ENCODE peak calls at places on chromosomes 11 and 22, in nine cellular contexts. One of them, this sample, is unnamed.

GRCh38 chr22:24455039-24455438 is 27.6 kb downstream of the ADORA2A start:
- ATAC-seq in upper lobe of left lung: no peak
- ATAC-seq in body of pancreas: no peak
- ATAC-seq in HCT116: no peak
- ATAC-seq in IMR-90: no peak
- ATAC-seq in gastrocnemius medialis: no peak
- ATAC-seq in heart left ventricle: no peak
- ATAC-seq in K562: no peak
- ATAC-seq in A549: no peak
- ATAC-seq in this sample: no peak

GRCh38 chr11:65559951-65560537 is 1.9 kb upstream of the LTBP3 start:
- ATAC-seq in body of pancreas: no peak
- ATAC-seq in HCT116: peak; percentile 51
- ATAC-seq in upper lobe of left lung: no peak
- ATAC-seq in K562: no peak
- ATAC-seq in gastrocnemius medialis: peak; percentile 18
- ATAC-seq in IMR-90: no peak
- ATAC-seq in heart left ventricle: peak; percentile 28
- ATAC-seq in A549: peak; percentile 62
- ATAC-seq in this sample: no peak

GRCh38 chr11:12469451-12469850 is 92.1 kb downstream of the PARVA start:
- ATAC-seq in K562: no peak
- ATAC-seq in body of pancreas: no peak
- ATAC-seq in gastrocnemius medialis: no peak
- ATAC-seq in A549: no peak
- ATAC-seq in HCT116: no peak
- ATAC-seq in heart left ventricle: peak; percentile 33
- ATAC-seq in IMR-90: peak; percentile 73
- ATAC-seq in upper lobe of left lung: no peak
- ATAC-seq in this sample: peak; percentile 67

GRCh38 chr11:39011822-39012221 is 2413.8 kb upstream of the RAG2 start:
- ATAC-seq in K562: no peak
- ATAC-seq in A549: no peak
- ATAC-seq in heart left ventricle: no peak
- ATAC-seq in body of pancreas: no peak
- ATAC-seq in IMR-90: no peak
- ATAC-seq in gastrocnemius medialis: no peak
- ATAC-seq in upper lobe of left lung: no peak
- ATAC-seq in HCT116: no peak
- ATAC-seq in this sample: no peak

GRCh38 chr11:119876841-119877240 is 147.8 kb upstream of the NECTIN1 start:
- ATAC-seq in IMR-90: no peak
- ATAC-seq in A549: no peak
- ATAC-seq in body of pancreas: no peak
- ATAC-seq in gastrocnemius medialis: no peak
- ATAC-seq in HCT116: no peak
- ATAC-seq in heart left ventricle: no peak
- ATAC-seq in upper lobe of left lung: no peak
- ATAC-seq in K562: no peak
- ATAC-seq in this sample: no peak

GRCh38 chr22:18065256-18065655 is 12.5 kb upstream of the PEX26 start:
- ATAC-seq in A549: peak; percentile 52
- ATAC-seq in upper lobe of left lung: no peak
- ATAC-seq in body of pancreas: no peak
- ATAC-seq in gastrocnemius medialis: no peak
- ATAC-seq in K562: no peak
- ATAC-seq in IMR-90: no peak
- ATAC-seq in HCT116: peak; percentile 40
- ATAC-seq in heart left ventricle: no peak
- ATAC-seq in this sample: no peak

GRCh38 chr11:117442869-117443239 is 115.2 kb downstream of the CEP164 start:
- ATAC-seq in HCT116: no peak
- ATAC-seq in A549: no peak
- ATAC-seq in gastrocnemius medialis: no peak
- ATAC-seq in heart left ventricle: no peak
- ATAC-seq in K562: peak; percentile 32
- ATAC-seq in body of pancreas: no peak
- ATAC-seq in IMR-90: no peak
- ATAC-seq in upper lobe of left lung: no peak
- ATAC-seq in this sample: no peak

GRCh38 chr11:120546312-120547205 is 35.0 kb downstream of the GRIK4 start:
- ATAC-seq in IMR-90: peak; percentile 86
- ATAC-seq in upper lobe of left lung: peak; percentile 77
- ATAC-seq in body of pancreas: peak; percentile 19
- ATAC-seq in gastrocnemius medialis: peak; percentile 26
- ATAC-seq in HCT116: peak; percentile 78
- ATAC-seq in A549: peak; percentile 69
- ATAC-seq in heart left ventricle: peak; percentile 49
- ATAC-seq in K562: peak; percentile 74
- ATAC-seq in this sample: peak; percentile 74

GRCh38 chr22:20630873-20631617 is 123.6 kb downstream of the MED15 start:
- ATAC-seq in A549: no peak
- ATAC-seq in IMR-90: no peak
- ATAC-seq in heart left ventricle: no peak
- ATAC-seq in HCT116: no peak
- ATAC-seq in upper lobe of left lung: peak; percentile 6
- ATAC-seq in body of pancreas: no peak
- ATAC-seq in gastrocnemius medialis: no peak
- ATAC-seq in K562: no peak
- ATAC-seq in this sample: no peak

GRCh38 chr11:22430286-22430685 is 92.1 kb downstream of the SLC17A6 start:
- ATAC-seq in A549: no peak
- ATAC-seq in heart left ventricle: no peak
- ATAC-seq in K562: no peak
- ATAC-seq in upper lobe of left lung: no peak
- ATAC-seq in HCT116: no peak
- ATAC-seq in IMR-90: no peak
- ATAC-seq in gastrocnemius medialis: no peak
- ATAC-seq in body of pancreas: no peak
- ATAC-seq in this sample: no peak

GRCh38 chr11:124605719-124606118 is 5.5 kb upstream of the PANX3 start:
- ATAC-seq in HCT116: no peak
- ATAC-seq in upper lobe of left lung: peak; percentile 60
- ATAC-seq in heart left ventricle: no peak
- ATAC-seq in K562: no peak
- ATAC-seq in IMR-90: no peak
- ATAC-seq in A549: no peak
- ATAC-seq in body of pancreas: no peak
- ATAC-seq in gastrocnemius medialis: no peak
- ATAC-seq in this sample: no peak

GRCh38 chr11:12288934-12289666 is 88.3 kb upstream of the PARVA start:
- ATAC-seq in IMR-90: no peak
- ATAC-seq in HCT116: no peak
- ATAC-seq in K562: peak; percentile 8
- ATAC-seq in body of pancreas: no peak
- ATAC-seq in heart left ventricle: no peak
- ATAC-seq in upper lobe of left lung: no peak
- ATAC-seq in gastrocnemius medialis: no peak
- ATAC-seq in A549: no peak
- ATAC-seq in this sample: no peak

GRCh38 chr22:44127353-44127752 is 53.4 kb upstream of the PARVG start:
- ATAC-seq in heart left ventricle: peak; percentile 73
- ATAC-seq in K562: no peak
- ATAC-seq in body of pancreas: no peak
- ATAC-seq in IMR-90: no peak
- ATAC-seq in HCT116: no peak
- ATAC-seq in gastrocnemius medialis: peak; percentile 39
- ATAC-seq in upper lobe of left lung: peak; percentile 63
- ATAC-seq in A549: no peak
- ATAC-seq in this sample: no peak

GRCh38 chr11:99422581-99423434 is 402.1 kb downstream of the CNTN5 start:
- ATAC-seq in gastrocnemius medialis: no peak
- ATAC-seq in HCT116: no peak
- ATAC-seq in IMR-90: no peak
- ATAC-seq in upper lobe of left lung: no peak
- ATAC-seq in heart left ventricle: no peak
- ATAC-seq in K562: no peak
- ATAC-seq in A549: no peak
- ATAC-seq in body of pancreas: no peak
- ATAC-seq in this sample: no peak

GRCh38 chr11:66559141-66559861 is 9.1 kb downstream of the CTSF start:
- ATAC-seq in heart left ventricle: peak; percentile 48
- ATAC-seq in K562: peak; percentile 88
- ATAC-seq in IMR-90: peak; percentile 32
- ATAC-seq in upper lobe of left lung: peak; percentile 60
- ATAC-seq in gastrocnemius medialis: no peak
- ATAC-seq in body of pancreas: peak; percentile 21
- ATAC-seq in A549: peak; percentile 7
- ATAC-seq in HCT116: no peak
- ATAC-seq in this sample: peak; percentile 63

GRCh38 chr11:48169259-48169658 is 47.4 kb upstream of the OR4B1 start:
- ATAC-seq in IMR-90: no peak
- ATAC-seq in K562: peak; percentile 25
- ATAC-seq in body of pancreas: no peak
- ATAC-seq in A549: no peak
- ATAC-seq in gastrocnemius medialis: no peak
- ATAC-seq in upper lobe of left lung: no peak
- ATAC-seq in HCT116: no peak
- ATAC-seq in heart left ventricle: peak; percentile 18
- ATAC-seq in this sample: no peak

GRCh38 chr11:5004429-5005274 is 10.0 kb downstream of the OR51L1 start:
- ATAC-seq in heart left ventricle: peak; percentile 58
- ATAC-seq in body of pancreas: peak; percentile 65
- ATAC-seq in upper lobe of left lung: no peak
- ATAC-seq in K562: peak; percentile 78
- ATAC-seq in IMR-90: peak; percentile 73
- ATAC-seq in HCT116: peak; percentile 71
- ATAC-seq in gastrocnemius medialis: no peak
- ATAC-seq in A549: peak; percentile 67
- ATAC-seq in this sample: no peak

GRCh38 chr22:46578251-46578823 is 40.9 kb upstream of the CELSR1 start:
- ATAC-seq in HCT116: no peak
- ATAC-seq in IMR-90: no peak
- ATAC-seq in upper lobe of left lung: no peak
- ATAC-seq in heart left ventricle: peak; percentile 19
- ATAC-seq in A549: peak; percentile 18
- ATAC-seq in gastrocnemius medialis: no peak
- ATAC-seq in body of pancreas: no peak
- ATAC-seq in K562: peak; percentile 56
- ATAC-seq in this sample: no peak

GRCh38 chr11:7534030-7534378 is 20.2 kb downstream of the PPFIBP2 start:
- ATAC-seq in gastrocnemius medialis: no peak
- ATAC-seq in body of pancreas: no peak
- ATAC-seq in upper lobe of left lung: no peak
- ATAC-seq in HCT116: no peak
- ATAC-seq in A549: no peak
- ATAC-seq in IMR-90: no peak
- ATAC-seq in heart left ventricle: no peak
- ATAC-seq in K562: no peak
- ATAC-seq in this sample: no peak

GRCh38 chr11:35111171-35112055 is 27.6 kb upstream of the CD44 start:
- ATAC-seq in upper lobe of left lung: peak; percentile 77
- ATAC-seq in gastrocnemius medialis: no peak
- ATAC-seq in heart left ventricle: peak; percentile 60
- ATAC-seq in body of pancreas: peak; percentile 77
- ATAC-seq in K562: no peak
- ATAC-seq in HCT116: peak; percentile 17
- ATAC-seq in A549: peak; percentile 57
- ATAC-seq in IMR-90: peak; percentile 76
- ATAC-seq in this sample: peak; percentile 38
- TF ChIP-seq POLR2A in upper lobe of left lung: no peak
- TF ChIP-seq POLR2A in gastrocnemius medialis: no peak
- TF ChIP-seq POLR2A in heart left ventricle: no peak
- TF ChIP-seq POLR2A in body of pancreas: no peak
- TF ChIP-seq POLR2A in K562: no peak
- TF ChIP-seq POLR2A in HCT116: no peak
- TF ChIP-seq POLR2A in A549: no peak
- TF ChIP-seq POLR2A in IMR-90: no peak
- TF ChIP-seq POLR2A in this sample: no peak

DNA sequence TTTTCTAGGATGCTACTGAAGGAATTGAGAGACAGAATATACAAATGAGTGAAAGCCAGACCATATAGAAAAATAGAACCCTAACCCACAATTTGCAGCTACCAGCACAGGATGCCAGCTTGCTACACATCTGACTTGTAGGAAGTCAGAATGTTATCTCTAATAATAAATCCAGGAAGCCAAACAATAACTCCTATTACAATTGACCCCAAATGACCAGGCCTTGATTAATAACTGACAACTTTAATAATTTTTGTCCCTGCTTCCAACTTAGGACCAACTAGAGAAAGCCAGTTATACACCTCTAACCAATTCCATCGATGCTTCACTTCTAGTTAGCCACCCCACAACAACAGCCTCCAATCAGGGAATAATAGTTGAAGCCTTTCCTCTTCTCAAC is 193.4 kb downstream of the CASP12 start:
- ATAC-seq in K562: no peak
- ATAC-seq in upper lobe of left lung: no peak
- ATAC-seq in HCT116: no peak
- ATAC-seq in A549: no peak
- ATAC-seq in heart left ventricle: no peak
- ATAC-seq in gastrocnemius medialis: no peak
- ATAC-seq in body of pancreas: no peak
- ATAC-seq in IMR-90: no peak
- ATAC-seq in this sample: no peak
- TF ChIP-seq POLR2A in K562: no peak
- TF ChIP-seq POLR2A in upper lobe of left lung: no peak
- TF ChIP-seq POLR2A in HCT116: no peak
- TF ChIP-seq POLR2A in A549: no peak
- TF ChIP-seq POLR2A in heart left ventricle: no peak
- TF ChIP-seq POLR2A in gastrocnemius medialis: no peak
- TF ChIP-seq POLR2A in body of pancreas: no peak
- TF ChIP-seq POLR2A in IMR-90: no peak
- TF ChIP-seq POLR2A in this sample: no peak

GRCh38 chr11:18093946-18094345 is 11.9 kb downstream of the SAAL1 start:
- ATAC-seq in A549: no peak
- ATAC-seq in gastrocnemius medialis: no peak
- ATAC-seq in K562: no peak
- ATAC-seq in IMR-90: no peak
- ATAC-seq in HCT116: no peak
- ATAC-seq in heart left ventricle: no peak
- ATAC-seq in upper lobe of left lung: no peak
- ATAC-seq in body of pancreas: no peak
- ATAC-seq in this sample: no peak
- TF ChIP-seq POLR2A in A549: no peak
- TF ChIP-seq POLR2A in gastrocnemius medialis: no peak
- TF ChIP-seq POLR2A in K562: no peak
- TF ChIP-seq POLR2A in IMR-90: no peak
- TF ChIP-seq POLR2A in HCT116: no peak
- TF ChIP-seq POLR2A in heart left ventricle: no peak
- TF ChIP-seq POLR2A in upper lobe of left lung: no peak
- TF ChIP-seq POLR2A in body of pancreas: no peak
- TF ChIP-seq POLR2A in this sample: no peak

DNA sequence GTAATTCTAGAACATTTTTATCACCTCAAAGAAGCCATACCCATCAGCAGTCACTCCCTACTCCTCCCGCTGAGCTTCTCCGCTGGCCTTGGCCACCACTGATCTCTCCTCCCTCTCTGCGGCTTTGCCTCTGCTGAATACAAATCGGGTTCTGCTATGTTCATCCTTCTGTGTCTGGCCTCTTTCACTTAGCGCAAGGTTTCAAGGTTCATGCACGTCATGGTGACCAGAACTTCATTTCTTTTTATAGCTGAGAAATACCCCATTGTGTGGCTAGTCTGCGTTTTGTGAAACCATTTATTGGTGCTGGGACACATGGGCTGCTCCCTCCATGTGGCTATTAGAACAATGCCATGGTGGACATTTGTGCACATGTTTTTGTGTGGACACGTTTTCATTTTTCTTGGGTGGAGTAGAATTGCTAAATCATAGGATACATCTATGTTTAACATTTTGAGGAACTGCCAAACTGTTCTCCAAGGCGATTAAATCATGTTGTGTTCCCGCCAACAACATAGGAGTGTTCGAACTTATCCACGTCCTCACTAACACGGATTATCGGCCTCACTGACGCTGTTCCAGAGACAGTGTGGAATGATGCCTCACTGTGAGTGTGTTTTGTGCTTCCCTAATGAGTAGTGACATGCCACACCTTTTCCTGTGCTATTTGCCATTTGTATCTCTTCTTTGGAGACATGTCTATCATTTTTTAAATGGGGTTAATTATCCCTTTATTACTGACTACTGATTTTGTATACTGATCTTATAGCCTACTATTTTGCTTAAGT is 24.2 kb upstream of the KRTAP5-6 start:
- ATAC-seq in upper lobe of left lung: no peak
- ATAC-seq in A549: no peak
- ATAC-seq in IMR-90: no peak
- ATAC-seq in heart left ventricle: no peak
- ATAC-seq in K562: no peak
- ATAC-seq in gastrocnemius medialis: no peak
- ATAC-seq in HCT116: no peak
- ATAC-seq in body of pancreas: no peak
- ATAC-seq in this sample: no peak
- TF ChIP-seq POLR2A in upper lobe of left lung: no peak
- TF ChIP-seq POLR2A in A549: no peak
- TF ChIP-seq POLR2A in IMR-90: no peak
- TF ChIP-seq POLR2A in heart left ventricle: no peak
- TF ChIP-seq POLR2A in K562: no peak
- TF ChIP-seq POLR2A in gastrocnemius medialis: no peak
- TF ChIP-seq POLR2A in HCT116: no peak
- TF ChIP-seq POLR2A in body of pancreas: no peak
- TF ChIP-seq POLR2A in this sample: no peak